ENCODE peak calls at places on chromosomes 16 and 17, in four cellular contexts. E, D, R and N are unnamed samples.

GRCh38 chr16:75928295-75928694 is 202.0 kb upstream of the CPHXL start:
- DNase-seq in R (no peak), D (no peak), E (no peak), N (no peak)

GRCh38 chr16:69848635-69849545 is 86.8 kb downstream of the WWP2 start:
- DNase-seq in D (peak; percentile 74), R (no peak), E (peak; percentile 61), N (no peak)

GRCh38 chr16:53515259-53515658 is 12.2 kb upstream of the AKTIP start:
- DNase-seq in D (no peak), R (no peak), E (no peak), N (no peak)

GRCh38 chr17:1649844-1650409 is at the start of gene RILP:
- DNase-seq in E (peak; percentile 93), D (no peak), R (peak; percentile 89), N (no peak)

GRCh38 chr17:60141111-60142018 is 8.4 kb upstream of the CA4 start:
- DNase-seq in E (peak; percentile 68), R (no peak), D (no peak), N (no peak)

GRCh38 chr16:73565925-73566324 is 518.0 kb upstream of the ZFHX3 start:
- DNase-seq in D (no peak), R (no peak), E (no peak), N (no peak)

GRCh38 chr16:10552998-10553491 is 27.4 kb downstream of the EMP2 start:
- DNase-seq in R (no peak), D (no peak), E (peak; percentile 61), N (no peak)

GRCh38 chr16:10180771-10181163 is 1.5 kb downstream of the GRIN2A start:
- DNase-seq in R (peak; percentile 57), D (no peak), E (no peak), N (no peak)

GRCh38 chr17:79415365-79415764 is 195.5 kb downstream of the RBFOX3 start:
- DNase-seq in E (no peak), R (no peak), D (no peak), N (no peak)

GRCh38 chr17:66400698-66401097 is 98.3 kb downstream of the PRKCA start:
- DNase-seq in D (no peak), R (no peak), E (no peak), N (no peak)

GRCh38 chr16:50925758-50926357 is 184.0 kb downstream of the CYLD start:
- DNase-seq in E (no peak), R (no peak), D (no peak), N (no peak)

GRCh38 chr16:79409970-79410369 is 190.6 kb downstream of the MAF start:
- DNase-seq in R (no peak), D (no peak), E (no peak), N (no peak)

GRCh38 chr17:40791808-40792436 is 7.8 kb downstream of the KRT28 start:
- DNase-seq in R (peak; percentile 45), D (peak; percentile 31), E (no peak), N (no peak)

GRCh38 chr17:80789356-80789902 is 202.2 kb upstream of the CHMP6 start:
- DNase-seq in D (peak; percentile 55), R (no peak), E (no peak), N (peak; percentile 64)

GRCh38 chr16:1154291-1154886 is 1.5 kb downstream of the CACNA1H start:
- DNase-seq in E (no peak), R (no peak), D (no peak), N (no peak)

GRCh38 chr17:73104450-73104849 is 12.0 kb upstream of the SLC39A11 start:
- DNase-seq in E (no peak), D (no peak), R (no peak), N (no peak)

GRCh38 chr17:44263360-44263902 is 4.5 kb downstream of the SLC4A1 start:
- DNase-seq in D (no peak), E (no peak), R (no peak), N (no peak)

GRCh38 chr16:11327277-11328171 is 17.7 kb upstream of the RMI2 start:
- DNase-seq in R (no peak), D (no peak), E (no peak), N (no peak)

GRCh38 chr16:35146031-35146710 is 1686.8 kb downstream of the TP53TG3F start:
- DNase-seq in E (peak; percentile 24), D (no peak), R (no peak), N (no peak)

GRCh38 chr17:2302740-2303277 is 776 bp downstream of the SMG6 start:
- DNase-seq in D (no peak), R (no peak), E (no peak), N (no peak)

GRCh38 chr16:3094289-3095027 is 4.6 kb downstream of the ZSCAN10 start:
- DNase-seq in E (no peak), D (no peak), R (peak; percentile 55), N (no peak)

GRCh38 chr16:82715160-82715559 is 88.4 kb downstream of the CDH13 start:
- DNase-seq in D (no peak), R (no peak), E (no peak), N (no peak)

GRCh38 chr17:76547183-76547641 is 7.4 kb downstream of the PRCD start:
- DNase-seq in R (peak; percentile 74), E (peak; percentile 51), D (no peak), N (peak; percentile 73)

DNA sequence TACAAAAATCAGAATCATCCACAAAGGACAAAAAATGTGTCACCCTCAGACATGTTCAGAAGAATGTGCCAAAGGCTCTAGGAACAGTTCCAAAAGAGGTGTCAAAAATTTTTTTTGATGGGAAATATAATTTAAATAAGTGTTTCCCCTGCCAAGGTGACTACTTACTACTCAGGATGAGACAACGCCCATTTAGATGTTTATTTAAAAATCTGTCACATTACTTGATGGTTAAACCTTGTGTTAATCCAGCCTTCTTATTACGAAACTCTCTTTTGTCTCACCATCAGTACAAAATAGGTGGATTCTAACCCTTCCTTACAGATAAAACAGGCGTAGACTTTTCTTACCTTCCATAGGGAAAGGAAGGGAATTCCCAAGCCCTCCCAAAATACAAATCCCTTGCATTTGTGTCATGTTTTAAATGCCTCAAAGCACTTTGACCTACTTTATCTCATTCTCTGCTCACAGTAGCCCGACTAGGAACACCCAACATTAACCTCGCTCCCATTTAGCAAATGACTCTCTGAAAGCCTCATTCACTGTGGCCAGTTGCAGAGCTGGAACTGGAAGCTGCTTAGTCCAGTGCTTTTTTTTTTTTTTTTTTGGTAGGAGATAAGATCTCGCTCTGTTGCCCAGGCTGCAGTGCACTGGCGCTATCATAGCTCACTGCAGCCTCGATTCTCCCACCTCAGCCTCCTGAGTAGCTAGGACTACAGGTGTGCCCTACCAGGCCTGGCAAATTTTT is 5.8 kb upstream of the GNA13 start:
- DNase-seq in D (no peak), R (peak; percentile 41), E (no peak), N (no peak)
- H3K4me3 ChIP-seq in D (no peak overlapping the region), R (no peak overlapping the region), E (no peak overlapping the region), N (no peak overlapping the region)

DNA sequence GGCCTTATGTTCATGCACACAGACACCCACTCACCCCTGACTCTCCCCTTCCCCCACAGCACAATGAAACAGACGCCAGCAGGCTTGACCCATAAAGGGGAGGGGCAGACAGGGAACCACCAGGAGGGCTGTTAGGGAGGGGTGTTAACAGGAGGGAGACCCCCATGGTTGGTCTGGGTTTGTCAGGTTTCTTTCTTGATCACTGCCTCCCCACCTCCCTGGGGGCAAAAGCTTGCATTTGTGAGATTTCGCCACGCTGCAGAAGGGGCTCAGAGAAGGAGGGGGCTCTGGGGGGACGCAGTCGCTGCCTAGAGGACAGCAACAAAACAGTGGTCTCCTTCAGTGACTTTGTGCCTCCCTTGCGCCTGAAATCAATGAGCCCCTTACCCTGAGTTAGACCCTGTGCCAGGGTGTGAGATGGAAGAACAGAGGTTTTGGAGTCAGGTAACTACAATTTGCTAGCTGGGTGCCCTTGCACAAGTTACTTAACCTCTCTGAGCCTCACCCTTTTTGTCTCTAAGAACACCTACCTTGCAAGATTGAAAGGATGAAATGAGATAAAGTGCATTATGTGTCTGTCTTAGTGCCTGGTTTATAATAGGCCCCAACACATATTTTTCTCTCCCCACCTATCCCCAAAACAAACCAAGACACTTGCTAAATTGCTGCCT is 9.7 kb downstream of the RND2 start:
- DNase-seq in E (no peak), D (no peak), R (no peak), N (no peak)
- H3K4me3 ChIP-seq in E (no peak overlapping the region), D (no peak overlapping the region), R (no peak overlapping the region), N (no peak overlapping the region)

GRCh38 chr17:48622857-48623256 is 3.3 kb downstream of the HOXB9 start:
- DNase-seq in E (no peak), D (no peak), R (no peak), N (no peak)
- H3K4me3 ChIP-seq in E (no peak overlapping the region), D (no peak overlapping the region), R (no peak overlapping the region), N (no peak overlapping the region)

DNA sequence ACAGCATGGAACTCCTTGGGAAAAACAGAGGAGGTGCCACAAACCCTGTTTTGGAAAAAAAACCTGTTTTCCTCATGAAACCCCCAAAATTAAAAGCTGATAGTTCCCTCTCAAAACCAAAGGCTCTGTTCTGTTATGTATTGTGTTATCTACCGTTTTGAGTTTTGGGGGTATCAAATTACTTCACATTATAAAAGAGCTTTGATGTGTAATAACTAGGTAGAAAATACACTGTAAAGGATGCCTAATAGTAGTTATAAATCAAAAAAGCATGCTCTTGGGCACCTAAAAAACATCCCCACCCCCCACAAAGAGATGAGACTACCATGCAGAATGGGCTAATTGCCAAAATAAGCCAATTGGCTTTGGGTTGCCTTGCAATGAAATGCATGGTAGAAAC is 30.8 kb downstream of the C16orf54 start:
- DNase-seq in D (no peak), E (no peak), R (no peak), N (no peak)
- H3K4me3 ChIP-seq in D (no peak overlapping the region), E (no peak overlapping the region), R (no peak overlapping the region), N (no peak overlapping the region)

GRCh38 chr17:78374189-78374588 is 4.3 kb upstream of the PGS1 start:
- DNase-seq in R (no peak), D (no peak), E (no peak), N (no peak)

GRCh38 chr17:78377858-78378224 is 608 bp upstream of the PGS1 start:
- DNase-seq in E (no peak), D (no peak), R (no peak), N (no peak)

GRCh38 chr17:78376161-78376560 is 2.3 kb upstream of the PGS1 start:
- DNase-seq in E (no peak), D (no peak), R (no peak), N (no peak)

GRCh38 chr17:78374631-78375274 is 3.7 kb upstream of the PGS1 start:
- DNase-seq in D (peak; percentile 65), R (no peak), E (no peak), N (no peak)

DNA sequence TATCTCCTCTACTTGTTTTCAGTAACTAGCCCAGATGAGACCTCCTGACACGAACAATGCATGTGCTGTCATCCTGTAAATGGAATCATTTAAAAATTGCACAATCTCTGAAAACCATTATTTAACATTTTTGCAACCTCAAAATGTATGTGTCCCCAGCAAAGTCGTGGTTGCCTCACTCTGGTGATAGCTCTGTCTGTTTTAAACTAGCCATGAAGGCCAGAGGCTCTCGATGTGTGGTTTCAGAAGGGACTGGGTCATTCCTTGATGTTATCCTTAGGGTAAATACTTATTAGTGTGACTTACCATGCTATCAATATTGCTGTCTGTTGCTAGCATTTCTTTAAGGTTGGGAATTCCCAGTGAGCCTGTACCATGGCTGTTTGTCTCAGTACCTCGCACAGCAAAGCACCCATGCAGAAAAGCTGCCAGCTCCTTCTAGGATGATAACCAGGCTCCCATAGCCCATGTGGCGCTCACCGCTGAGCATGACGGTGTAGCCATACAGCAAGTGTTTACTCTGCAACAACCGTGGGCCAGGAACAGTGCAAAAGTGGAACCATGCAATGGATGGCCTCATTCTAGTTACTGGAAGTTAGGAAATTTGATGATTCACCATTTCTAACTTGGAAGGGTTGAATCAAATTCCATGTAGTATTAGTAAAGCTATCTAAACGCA is 2.9 kb upstream of the PGS1 start:
- DNase-seq in R (peak; percentile 89), E (peak; percentile 75), D (peak; percentile 89), N (no peak)
- H3K4me3 ChIP-seq in R (no peak overlapping the region), E (no peak overlapping the region), D (no peak overlapping the region), N (no peak overlapping the region)